ENCODE peak calls at places on chromosomes 6 and 20, in five cellular contexts. One of them, this sample, is unnamed.

GRCh38 chr20:2879148-2879547 is 5.9 kb downstream of the PTPRA start:
- DNase-seq in central memory CD4-positive, alpha-beta T cell: no peak
- DNase-seq in HL-60: no peak
- DNase-seq in CD8-positive, alpha-beta memory T cell: no peak
- DNase-seq in iris pigment epithelial cell: peak
- DNase-seq in this sample: no peak

GRCh38 chr20:44537993-44538392 is 16.1 kb upstream of the SERINC3 start:
- DNase-seq in CD8-positive, alpha-beta memory T cell: no peak
- DNase-seq in central memory CD4-positive, alpha-beta T cell: no peak
- DNase-seq in iris pigment epithelial cell: no peak
- DNase-seq in HL-60: no peak
- DNase-seq in this sample: no peak

GRCh38 chr6:43942616-43943015 is 172.6 kb downstream of the VEGFA start:
- DNase-seq in central memory CD4-positive, alpha-beta T cell: no peak
- DNase-seq in HL-60: no peak
- DNase-seq in CD8-positive, alpha-beta memory T cell: no peak
- DNase-seq in iris pigment epithelial cell: no peak
- DNase-seq in this sample: no peak

GRCh38 chr6:159217595-159218275 is 48.5 kb downstream of the FNDC1 start:
- DNase-seq in iris pigment epithelial cell: peak
- DNase-seq in CD8-positive, alpha-beta memory T cell: no peak
- DNase-seq in central memory CD4-positive, alpha-beta T cell: no peak
- DNase-seq in HL-60: peak
- DNase-seq in this sample: peak

GRCh38 chr6:106732541-106732940 is 103.2 kb downstream of the QRSL1 start:
- DNase-seq in iris pigment epithelial cell: no peak
- DNase-seq in CD8-positive, alpha-beta memory T cell: no peak
- DNase-seq in HL-60: no peak
- DNase-seq in central memory CD4-positive, alpha-beta T cell: no peak
- DNase-seq in this sample: no peak

GRCh38 chr6:131398176-131398575 is 174.8 kb upstream of the ARG1 start:
- DNase-seq in iris pigment epithelial cell: no peak
- DNase-seq in CD8-positive, alpha-beta memory T cell: no peak
- DNase-seq in central memory CD4-positive, alpha-beta T cell: no peak
- DNase-seq in HL-60: no peak
- DNase-seq in this sample: no peak

GRCh38 chr6:74942130-74942529 is 263.7 kb downstream of the COL12A1 start:
- DNase-seq in iris pigment epithelial cell: no peak
- DNase-seq in CD8-positive, alpha-beta memory T cell: no peak
- DNase-seq in central memory CD4-positive, alpha-beta T cell: no peak
- DNase-seq in HL-60: no peak
- DNase-seq in this sample: no peak

GRCh38 chr6:35919085-35919826 is 1.6 kb downstream of the SRPK1 start:
- DNase-seq in central memory CD4-positive, alpha-beta T cell: no peak
- DNase-seq in CD8-positive, alpha-beta memory T cell: peak
- DNase-seq in HL-60: peak
- DNase-seq in iris pigment epithelial cell: peak
- DNase-seq in this sample: peak

GRCh38 chr6:116387374-116387773 is 16.6 kb downstream of the DSE start:
- DNase-seq in central memory CD4-positive, alpha-beta T cell: no peak
- DNase-seq in CD8-positive, alpha-beta memory T cell: no peak
- DNase-seq in iris pigment epithelial cell: peak
- DNase-seq in HL-60: peak
- DNase-seq in this sample: no peak

GRCh38 chr6:137571854-137572253 is 77.7 kb upstream of the OLIG3 start:
- DNase-seq in HL-60: peak
- DNase-seq in CD8-positive, alpha-beta memory T cell: peak
- DNase-seq in central memory CD4-positive, alpha-beta T cell: peak
- DNase-seq in iris pigment epithelial cell: peak
- DNase-seq in this sample: peak

GRCh38 chr20:62551408-62552323 is 75.9 kb upstream of the GATA5 start:
- DNase-seq in HL-60: no peak
- DNase-seq in iris pigment epithelial cell: no peak
- DNase-seq in CD8-positive, alpha-beta memory T cell: no peak
- DNase-seq in central memory CD4-positive, alpha-beta T cell: no peak
- DNase-seq in this sample: peak

GRCh38 chr20:33922224-33922623 is 71.5 kb upstream of the RALY start:
- DNase-seq in central memory CD4-positive, alpha-beta T cell: no peak
- DNase-seq in CD8-positive, alpha-beta memory T cell: no peak
- DNase-seq in HL-60: no peak
- DNase-seq in iris pigment epithelial cell: no peak
- DNase-seq in this sample: no peak

GRCh38 chr20:17735959-17736621 is 36.3 kb downstream of the BANF2 start:
- DNase-seq in iris pigment epithelial cell: no peak
- DNase-seq in central memory CD4-positive, alpha-beta T cell: no peak
- DNase-seq in CD8-positive, alpha-beta memory T cell: no peak
- DNase-seq in HL-60: no peak
- DNase-seq in this sample: no peak

GRCh38 chr6:11212625-11213024 is 19.8 kb downstream of the NEDD9 start:
- DNase-seq in HL-60: no peak
- DNase-seq in central memory CD4-positive, alpha-beta T cell: no peak
- DNase-seq in iris pigment epithelial cell: peak
- DNase-seq in CD8-positive, alpha-beta memory T cell: no peak
- DNase-seq in this sample: no peak

GRCh38 chr20:855466-856360 is 22.2 kb downstream of the FAM110A start:
- DNase-seq in HL-60: no peak
- DNase-seq in iris pigment epithelial cell: no peak
- DNase-seq in central memory CD4-positive, alpha-beta T cell: no peak
- DNase-seq in CD8-positive, alpha-beta memory T cell: peak
- DNase-seq in this sample: no peak

GRCh38 chr6:48229849-48230248 is 118.9 kb upstream of the PTCHD4 start:
- DNase-seq in HL-60: no peak
- DNase-seq in iris pigment epithelial cell: no peak
- DNase-seq in central memory CD4-positive, alpha-beta T cell: no peak
- DNase-seq in CD8-positive, alpha-beta memory T cell: no peak
- DNase-seq in this sample: no peak

GRCh38 chr20:24441600-24441999 is 27.8 kb upstream of the SYNDIG1 start:
- DNase-seq in central memory CD4-positive, alpha-beta T cell: no peak
- DNase-seq in HL-60: no peak
- DNase-seq in iris pigment epithelial cell: no peak
- DNase-seq in CD8-positive, alpha-beta memory T cell: no peak
- DNase-seq in this sample: no peak

This sample was measured in CD4-positive, CD25-positive, alpha-beta regulatory T cell.